ENCODE peak calls at places on chromosomes 7 and 10, in ten cellular contexts. D is activated T-cell treated with anti-CD3 and anti-CD28 coated beads for 1 hour, T is DMS79 treated with DMSO at 0.1 percent for 48 hours, W is DMS53, H is body of pancreas, Z is thoracic aorta, B is T-helper 1 cell, N is glutamatergic neuron, L is iris pigment epithelial cell, I is cardiac fibroblast. Q is an unnamed sample.
A peak's percentile ranks its signal among the peaks of the same experiment; 100 is the strongest.

GRCh38 chr7:79778786-79779382 is 325.4 kb upstream of the MAGI2 start:
- DNase-seq in W (no peak), N (no peak), L (peak; percentile 99), T (no peak), Z (no peak), D (no peak), I (peak; percentile 88), H (no peak), B (no peak), Q (no peak)

GRCh38 chr7:6258440-6259182 is 13.8 kb downstream of the CYTH3 start:
- DNase-seq in L (peak; percentile 92), T (no peak), D (no peak), W (no peak), Z (no peak), B (no peak), N (no peak), H (no peak), I (peak; percentile 97), Q (no peak)

GRCh38 chr10:111707066-111707465 is 476.5 kb downstream of the GPAM start:
- DNase-seq in N (no peak), I (no peak), L (no peak), T (no peak), D (no peak), B (no peak), W (no peak), H (no peak), Z (no peak), Q (no peak)

GRCh38 chr10:31061941-31062340 is 30.3 kb upstream of the ZNF438 start:
- DNase-seq in T (no peak), L (no peak), B (no peak), W (no peak), N (no peak), Z (no peak), H (no peak), I (peak; percentile 77), D (no peak), Q (no peak)

GRCh38 chr10:27742195-27742925 is 3.3 kb downstream of the MKX start:
- DNase-seq in B (peak; percentile 91), Z (no peak), T (peak; percentile 24), N (peak; percentile 91), I (peak; percentile 80), L (peak; percentile 84), W (peak; percentile 95), H (peak; percentile 84), D (peak; percentile 67), Q (peak; percentile 89)

GRCh38 chr10:17787087-17787942 is 21.8 kb upstream of the MRC1 start:
- DNase-seq in T (no peak), Z (no peak), I (peak; percentile 90), D (no peak), W (peak; percentile 56), H (no peak), B (no peak), L (peak; percentile 98), N (no peak), Q (no peak)

GRCh38 chr10:113357688-113358306 is 195.1 kb upstream of the HABP2 start:
- DNase-seq in T (no peak), B (no peak), L (no peak), W (no peak), Z (no peak), D (no peak), N (peak; percentile 19), H (no peak), I (no peak), Q (no peak)

GRCh38 chr10:113550365-113550764 is 2.5 kb upstream of the HABP2 start:
- DNase-seq in T (no peak), W (peak; percentile 69), B (peak; percentile 6), I (peak; percentile 25), L (peak; percentile 75), D (no peak), H (no peak), Z (no peak), N (no peak), Q (no peak)

GRCh38 chr7:90568213-90568612 is 27.9 kb upstream of the CDK14 start:
- DNase-seq in T (no peak), I (no peak), Z (no peak), H (no peak), B (no peak), W (no peak), D (no peak), N (no peak), L (peak; percentile 49), Q (no peak)

Q was measured in Calu3.